ENCODE peak calls at places on chromosomes 6 and 20, in seven cellular contexts. D is ELF-1, Z is putamen, C is HFF-Myc, K is GM18507, R is brain microvascular endothelial cell, A is AG20443. P is an unnamed sample.

GRCh38 chr6:36064770-36065396 is 37.3 kb downstream of the MAPK14 start:
- DNase-seq in K (no peak), C (no peak), Z (no peak), D (no peak), R (no peak), A (no peak), P (no peak)

GRCh38 chr6:35273822-35274559 is 14.5 kb downstream of the ZNF76 start:
- DNase-seq in C (no peak), Z (no peak), K (no peak), R (no peak), A (no peak), D (no peak), P (no peak)

GRCh38 chr20:23003916-23004315 is 31.2 kb upstream of the SSTR4 start:
- DNase-seq in K (no peak), R (no peak), Z (no peak), C (no peak), A (no peak), D (no peak), P (no peak)

GRCh38 chr6:122798099-122798641 is 9.1 kb downstream of the SMPDL3A start:
- DNase-seq in K (no peak), A (peak), R (peak), Z (peak), C (no peak), D (no peak), P (peak)

GRCh38 chr6:89483111-89483720 is 50.3 kb downstream of the ANKRD6 start:
- DNase-seq in D (peak), R (no peak), C (no peak), A (peak), Z (peak), K (no peak), P (peak)

GRCh38 chr6:13700232-13700631 is 11.4 kb downstream of the RANBP9 start:
- DNase-seq in C (no peak), A (no peak), Z (no peak), D (no peak), R (no peak), K (no peak), P (no peak)

GRCh38 chr6:117399924-117400323 is 25.8 kb downstream of the ROS1 start:
- DNase-seq in R (no peak), Z (no peak), K (no peak), D (no peak), A (peak), C (no peak), P (peak)

GRCh38 chr6:71533939-71534379 is 245.3 kb downstream of the OGFRL1 start:
- DNase-seq in D (no peak), R (no peak), Z (no peak), A (peak), C (no peak), K (no peak), P (peak)

GRCh38 chr20:12072945-12073245 is 155.2 kb downstream of the BTBD3 start:
- DNase-seq in Z (no peak), K (no peak), A (peak), C (peak), R (no peak), D (no peak), P (peak)

GRCh38 chr6:153162172-153162571 is 31.1 kb upstream of the RGS17 start:
- DNase-seq in Z (no peak), A (no peak), K (no peak), D (no peak), C (no peak), R (no peak), P (no peak)

GRCh38 chr6:135195522-135195921 is 14.4 kb downstream of the MYB start:
- DNase-seq in R (no peak), C (no peak), A (no peak), K (no peak), Z (no peak), D (no peak), P (no peak)

GRCh38 chr6:43491750-43492661 is 14.6 kb downstream of the TJAP1 start:
- DNase-seq in R (peak), D (no peak), A (peak), C (no peak), Z (peak), K (no peak), P (peak)

GRCh38 chr6:298233-299049 is 6.2 kb downstream of the DUSP22 start:
- DNase-seq in D (no peak), Z (peak), K (no peak), R (no peak), C (no peak), A (no peak), P (no peak)

GRCh38 chr20:48750941-48751620 is 76.7 kb downstream of the PREX1 start:
- DNase-seq in Z (peak), A (peak), C (no peak), K (no peak), D (peak), R (no peak), P (no peak)

GRCh38 chr20:34713194-34713943 is 9.2 kb downstream of the TP53INP2 start:
- DNase-seq in D (no peak), Z (no peak), A (peak), C (peak), R (peak), K (no peak), P (peak)

GRCh38 chr20:9458075-9458818 is 56.1 kb upstream of the LAMP5 start:
- DNase-seq in A (peak), D (peak), Z (no peak), C (no peak), K (no peak), R (peak), P (no peak)

GRCh38 chr6:13697857-13698256 is 13.8 kb downstream of the RANBP9 start:
- DNase-seq in C (no peak), D (no peak), K (no peak), A (no peak), Z (no peak), R (no peak), P (no peak)

GRCh38 chr20:9359561-9360308 is 154.7 kb upstream of the LAMP5 start:
- DNase-seq in Z (no peak), R (peak), K (no peak), D (peak), C (peak), A (peak), P (peak)

GRCh38 chr20:39909447-39909846 is 779.6 kb downstream of the MAFB start:
- DNase-seq in K (no peak), C (no peak), R (no peak), A (no peak), Z (peak), D (no peak), P (no peak)

GRCh38 chr6:149176971-149177667 is 140.4 kb upstream of the TAB2 start:
- DNase-seq in C (no peak), Z (no peak), R (no peak), K (no peak), A (no peak), D (no peak), P (no peak)

GRCh38 chr20:25629816-25630499 is 6.1 kb upstream of the NANP start:
- DNase-seq in R (no peak), D (no peak), C (no peak), Z (no peak), K (no peak), A (no peak), P (no peak)

GRCh38 chr20:62477669-62478450 is 2.1 kb upstream of the GATA5 start:
- DNase-seq in D (no peak), C (no peak), K (no peak), A (no peak), R (no peak), Z (no peak), P (no peak)

GRCh38 chr20:31475472-31476312 is 604 bp downstream of the REM1 start:
- DNase-seq in C (no peak), Z (no peak), K (no peak), R (no peak), D (no peak), A (peak), P (no peak)

GRCh38 chr6:156351346-156351966 is 425.7 kb upstream of the ARID1B start:
- DNase-seq in A (no peak), R (no peak), C (no peak), K (no peak), D (no peak), Z (no peak), P (no peak)

P was measured in GM03348.